ENCODE peak calls at places on chromosomes 6 and 20, in seven cellular contexts. One of them, this sample, is unnamed.
A peak's percentile ranks its signal among the peaks of the same experiment; 100 is the strongest.

GRCh38 chr20:61953789-61954125 is 111.9 kb downstream of the TAF4 start:
- DNase-seq in caudate nucleus: no peak
- DNase-seq in non-pigmented ciliary epithelial cell: no peak
- DNase-seq in brain microvascular endothelial cell: no peak
- DNase-seq in AG04450: no peak
- DNase-seq in SJSA1: no peak
- DNase-seq in NCI-H1092 treated with DMSO at 0.1 percent for 48 hours: peak; percentile 15
- DNase-seq in this sample: no peak

GRCh38 chr6:97449437-97449966 is 166.5 kb upstream of the MMS22L start:
- DNase-seq in caudate nucleus: no peak
- DNase-seq in SJSA1: no peak
- DNase-seq in NCI-H1092 treated with DMSO at 0.1 percent for 48 hours: no peak
- DNase-seq in non-pigmented ciliary epithelial cell: no peak
- DNase-seq in AG04450: no peak
- DNase-seq in brain microvascular endothelial cell: no peak
- DNase-seq in this sample: no peak

GRCh38 chr6:127869772-127870404 is 31.0 kb downstream of the THEMIS start:
- DNase-seq in AG04450: no peak
- DNase-seq in caudate nucleus: peak; percentile 11
- DNase-seq in non-pigmented ciliary epithelial cell: no peak
- DNase-seq in SJSA1: no peak
- DNase-seq in brain microvascular endothelial cell: no peak
- DNase-seq in NCI-H1092 treated with DMSO at 0.1 percent for 48 hours: no peak
- DNase-seq in this sample: no peak

GRCh38 chr20:51383891-51384510 is 158.5 kb downstream of the NFATC2 start:
- DNase-seq in AG04450: no peak
- DNase-seq in caudate nucleus: no peak
- DNase-seq in NCI-H1092 treated with DMSO at 0.1 percent for 48 hours: no peak
- DNase-seq in non-pigmented ciliary epithelial cell: no peak
- DNase-seq in SJSA1: no peak
- DNase-seq in brain microvascular endothelial cell: no peak
- DNase-seq in this sample: no peak

GRCh38 chr6:93496548-93496947 is 77.2 kb upstream of the EPHA7 start:
- DNase-seq in NCI-H1092 treated with DMSO at 0.1 percent for 48 hours: no peak
- DNase-seq in SJSA1: no peak
- DNase-seq in brain microvascular endothelial cell: no peak
- DNase-seq in non-pigmented ciliary epithelial cell: no peak
- DNase-seq in AG04450: no peak
- DNase-seq in caudate nucleus: no peak
- DNase-seq in this sample: no peak

GRCh38 chr20:11338506-11339306 is 579.0 kb upstream of the BTBD3 start:
- DNase-seq in NCI-H1092 treated with DMSO at 0.1 percent for 48 hours: no peak
- DNase-seq in non-pigmented ciliary epithelial cell: peak; percentile 22
- DNase-seq in brain microvascular endothelial cell: peak; percentile 66
- DNase-seq in caudate nucleus: no peak
- DNase-seq in AG04450: no peak
- DNase-seq in SJSA1: no peak
- DNase-seq in this sample: no peak

GRCh38 chr6:142570221-142570671 is 268.4 kb downstream of the ADGRG6 start:
- DNase-seq in brain microvascular endothelial cell: peak; percentile 65
- DNase-seq in NCI-H1092 treated with DMSO at 0.1 percent for 48 hours: no peak
- DNase-seq in non-pigmented ciliary epithelial cell: peak; percentile 79
- DNase-seq in caudate nucleus: no peak
- DNase-seq in SJSA1: peak; percentile 6
- DNase-seq in AG04450: peak; percentile 15
- DNase-seq in this sample: no peak

GRCh38 chr6:132084811-132085509 is 133.8 kb upstream of the CCN2 start:
- DNase-seq in AG04450: peak; percentile 95
- DNase-seq in non-pigmented ciliary epithelial cell: peak; percentile 98
- DNase-seq in caudate nucleus: no peak
- DNase-seq in NCI-H1092 treated with DMSO at 0.1 percent for 48 hours: no peak
- DNase-seq in brain microvascular endothelial cell: peak; percentile 88
- DNase-seq in SJSA1: peak; percentile 99
- DNase-seq in this sample: no peak

GRCh38 chr6:127550403-127550802 is 26.6 kb upstream of the C6orf58 start:
- DNase-seq in SJSA1: no peak
- DNase-seq in AG04450: no peak
- DNase-seq in caudate nucleus: no peak
- DNase-seq in non-pigmented ciliary epithelial cell: peak; percentile 51
- DNase-seq in NCI-H1092 treated with DMSO at 0.1 percent for 48 hours: no peak
- DNase-seq in brain microvascular endothelial cell: no peak
- DNase-seq in this sample: no peak

GRCh38 chr6:90294614-90294988 is 2.0 kb downstream of the BACH2 start:
- DNase-seq in brain microvascular endothelial cell: no peak
- DNase-seq in non-pigmented ciliary epithelial cell: no peak
- DNase-seq in NCI-H1092 treated with DMSO at 0.1 percent for 48 hours: no peak
- DNase-seq in AG04450: no peak
- DNase-seq in caudate nucleus: no peak
- DNase-seq in SJSA1: no peak
- DNase-seq in this sample: no peak

GRCh38 chr20:63578224-63579016 is 4.4 kb upstream of the HELZ2 start:
- DNase-seq in non-pigmented ciliary epithelial cell: no peak
- DNase-seq in caudate nucleus: no peak
- DNase-seq in AG04450: no peak
- DNase-seq in NCI-H1092 treated with DMSO at 0.1 percent for 48 hours: no peak
- DNase-seq in brain microvascular endothelial cell: no peak
- DNase-seq in SJSA1: no peak
- DNase-seq in this sample: no peak

GRCh38 chr6:94487371-94487770 is 1068.0 kb upstream of the EPHA7 start:
- DNase-seq in SJSA1: no peak
- DNase-seq in non-pigmented ciliary epithelial cell: no peak
- DNase-seq in caudate nucleus: no peak
- DNase-seq in brain microvascular endothelial cell: no peak
- DNase-seq in AG04450: no peak
- DNase-seq in NCI-H1092 treated with DMSO at 0.1 percent for 48 hours: no peak
- DNase-seq in this sample: no peak

This sample was measured in iPS-NIHi11.